ENCODE peak calls at places on chromosomes 5 and 9, in eight cellular contexts. One of them, this sample, is unnamed.

GRCh38 chr5:40505031-40505430 is 174.7 kb upstream of the PTGER4 start:
- DNase-seq in sigmoid colon: no peak
- DNase-seq in astrocyte of the cerebellum: no peak
- DNase-seq in breast epithelium: no peak
- DNase-seq in HFF-Myc: no peak
- DNase-seq in lower lobe of right lung: no peak
- DNase-seq in right cardiac atrium: no peak
- DNase-seq in astrocyte: no peak
- DNase-seq in this sample: no peak

GRCh38 chr9:14029811-14030210 is 284.1 kb downstream of the NFIB start:
- DNase-seq in HFF-Myc: no peak
- DNase-seq in sigmoid colon: no peak
- DNase-seq in right cardiac atrium: no peak
- DNase-seq in breast epithelium: no peak
- DNase-seq in lower lobe of right lung: no peak
- DNase-seq in astrocyte: no peak
- DNase-seq in astrocyte of the cerebellum: no peak
- DNase-seq in this sample: no peak

GRCh38 chr9:25453876-25454275 is 224.4 kb downstream of the TUSC1 start:
- DNase-seq in HFF-Myc: no peak
- DNase-seq in breast epithelium: no peak
- DNase-seq in astrocyte: no peak
- DNase-seq in astrocyte of the cerebellum: no peak
- DNase-seq in sigmoid colon: no peak
- DNase-seq in right cardiac atrium: no peak
- DNase-seq in lower lobe of right lung: no peak
- DNase-seq in this sample: no peak

GRCh38 chr5:38518341-38518740 is 38.1 kb downstream of the LIFR start:
- DNase-seq in HFF-Myc: no peak
- DNase-seq in right cardiac atrium: no peak
- DNase-seq in astrocyte: no peak
- DNase-seq in astrocyte of the cerebellum: no peak
- DNase-seq in lower lobe of right lung: no peak
- DNase-seq in breast epithelium: no peak
- DNase-seq in sigmoid colon: no peak
- DNase-seq in this sample: no peak

GRCh38 chr5:170534177-170534576 is 30.4 kb downstream of the KCNIP1 start:
- DNase-seq in lower lobe of right lung: no peak
- DNase-seq in right cardiac atrium: no peak
- DNase-seq in breast epithelium: no peak
- DNase-seq in HFF-Myc: no peak
- DNase-seq in sigmoid colon: peak; percentile 7
- DNase-seq in astrocyte: no peak
- DNase-seq in astrocyte of the cerebellum: no peak
- DNase-seq in this sample: no peak

GRCh38 chr9:133888048-133888778 is 103.9 kb downstream of the VAV2 start:
- DNase-seq in HFF-Myc: no peak
- DNase-seq in right cardiac atrium: no peak
- DNase-seq in breast epithelium: no peak
- DNase-seq in sigmoid colon: no peak
- DNase-seq in lower lobe of right lung: no peak
- DNase-seq in astrocyte of the cerebellum: no peak
- DNase-seq in astrocyte: no peak
- DNase-seq in this sample: no peak

GRCh38 chr9:76902395-76902794 is 3.5 kb downstream of the PRUNE2 start:
- DNase-seq in astrocyte of the cerebellum: no peak
- DNase-seq in astrocyte: no peak
- DNase-seq in breast epithelium: no peak
- DNase-seq in lower lobe of right lung: no peak
- DNase-seq in sigmoid colon: no peak
- DNase-seq in HFF-Myc: no peak
- DNase-seq in right cardiac atrium: no peak
- DNase-seq in this sample: no peak

GRCh38 chr5:129111351-129111750 is 16.8 kb downstream of the ISOC1 start:
- DNase-seq in right cardiac atrium: no peak
- DNase-seq in breast epithelium: no peak
- DNase-seq in lower lobe of right lung: no peak
- DNase-seq in astrocyte: no peak
- DNase-seq in HFF-Myc: no peak
- DNase-seq in astrocyte of the cerebellum: no peak
- DNase-seq in sigmoid colon: no peak
- DNase-seq in this sample: no peak

GRCh38 chr9:88680041-88680440 is 145.1 kb downstream of the NXNL2 start:
- DNase-seq in breast epithelium: no peak
- DNase-seq in lower lobe of right lung: no peak
- DNase-seq in HFF-Myc: no peak
- DNase-seq in astrocyte: no peak
- DNase-seq in astrocyte of the cerebellum: no peak
- DNase-seq in right cardiac atrium: no peak
- DNase-seq in sigmoid colon: no peak
- DNase-seq in this sample: peak; percentile 67

GRCh38 chr9:112810696-112811490 is 60.3 kb downstream of the SNX30 start:
- DNase-seq in astrocyte: no peak
- DNase-seq in breast epithelium: no peak
- DNase-seq in right cardiac atrium: peak; percentile 40
- DNase-seq in HFF-Myc: no peak
- DNase-seq in lower lobe of right lung: no peak
- DNase-seq in astrocyte of the cerebellum: no peak
- DNase-seq in sigmoid colon: no peak
- DNase-seq in this sample: no peak

GRCh38 chr9:100013573-100013972 is 85.2 kb downstream of the ERP44 start:
- DNase-seq in astrocyte of the cerebellum: no peak
- DNase-seq in breast epithelium: no peak
- DNase-seq in HFF-Myc: no peak
- DNase-seq in right cardiac atrium: no peak
- DNase-seq in astrocyte: no peak
- DNase-seq in lower lobe of right lung: no peak
- DNase-seq in sigmoid colon: no peak
- DNase-seq in this sample: no peak

GRCh38 chr5:142894749-142895148 is 124.6 kb downstream of the ARHGAP26 start:
- DNase-seq in right cardiac atrium: no peak
- DNase-seq in HFF-Myc: no peak
- DNase-seq in astrocyte: peak; percentile 77
- DNase-seq in breast epithelium: no peak
- DNase-seq in astrocyte of the cerebellum: peak; percentile 62
- DNase-seq in sigmoid colon: no peak
- DNase-seq in lower lobe of right lung: no peak
- DNase-seq in this sample: peak; percentile 40

GRCh38 chr5:97508864-97509263 is 325.8 kb upstream of the RIOK2 start:
- DNase-seq in sigmoid colon: no peak
- DNase-seq in breast epithelium: no peak
- DNase-seq in lower lobe of right lung: no peak
- DNase-seq in HFF-Myc: no peak
- DNase-seq in right cardiac atrium: no peak
- DNase-seq in astrocyte of the cerebellum: no peak
- DNase-seq in astrocyte: no peak
- DNase-seq in this sample: no peak

GRCh38 chr5:157447246-157447645 is 12.8 kb upstream of the NIPAL4 start:
- DNase-seq in HFF-Myc: no peak
- DNase-seq in astrocyte: no peak
- DNase-seq in right cardiac atrium: no peak
- DNase-seq in breast epithelium: no peak
- DNase-seq in lower lobe of right lung: no peak
- DNase-seq in sigmoid colon: no peak
- DNase-seq in astrocyte of the cerebellum: no peak
- DNase-seq in this sample: no peak

GRCh38 chr5:147901555-147901954 is 4.8 kb downstream of the C5orf46 start:
- DNase-seq in sigmoid colon: no peak
- DNase-seq in astrocyte of the cerebellum: peak; percentile 63
- DNase-seq in lower lobe of right lung: no peak
- DNase-seq in breast epithelium: no peak
- DNase-seq in right cardiac atrium: peak; percentile 36
- DNase-seq in HFF-Myc: no peak
- DNase-seq in astrocyte: peak; percentile 92
- DNase-seq in this sample: no peak

GRCh38 chr5:170623576-170624181 is 119.9 kb downstream of the KCNIP1 start:
- DNase-seq in lower lobe of right lung: no peak
- DNase-seq in breast epithelium: peak; percentile 44
- DNase-seq in astrocyte: no peak
- DNase-seq in right cardiac atrium: peak; percentile 71
- DNase-seq in astrocyte of the cerebellum: peak; percentile 52
- DNase-seq in HFF-Myc: no peak
- DNase-seq in sigmoid colon: peak; percentile 70
- DNase-seq in this sample: peak; percentile 31

DNA sequence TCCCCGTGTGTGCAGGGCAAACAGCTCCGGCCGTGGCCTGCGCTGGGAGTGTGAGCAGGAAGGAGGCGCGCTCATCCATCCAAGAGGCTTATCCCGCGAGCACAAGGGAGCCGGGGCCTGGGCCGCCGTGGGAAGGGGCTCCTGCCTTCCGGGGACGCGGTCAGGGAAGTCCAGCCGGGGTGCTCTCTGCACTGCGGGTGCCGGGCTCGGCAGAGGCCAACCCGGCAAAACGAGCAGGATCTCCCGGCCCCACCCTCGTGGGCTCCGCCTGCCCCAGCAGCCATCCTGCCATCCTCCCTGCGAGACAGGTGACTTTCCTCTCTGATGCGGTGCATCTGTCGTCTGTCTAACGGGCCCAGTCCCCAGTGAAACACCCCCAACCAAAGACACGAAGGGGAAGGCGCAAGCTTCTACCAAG is 244.2 kb downstream of the AUH start:
- DNase-seq in sigmoid colon: no peak
- DNase-seq in astrocyte of the cerebellum: no peak
- DNase-seq in right cardiac atrium: peak; percentile 57
- DNase-seq in lower lobe of right lung: peak; percentile 53
- DNase-seq in HFF-Myc: no peak
- DNase-seq in breast epithelium: no peak
- DNase-seq in astrocyte: no peak
- DNase-seq in this sample: no peak
- H3K4me3 ChIP-seq in sigmoid colon: peak overlapping the region; percentile 38
- H3K4me3 ChIP-seq in astrocyte of the cerebellum: no peak overlapping the region
- H3K4me3 ChIP-seq in right cardiac atrium: no peak overlapping the region
- H3K4me3 ChIP-seq in lower lobe of right lung: peak overlapping the region; percentile 42
- H3K4me3 ChIP-seq in HFF-Myc: no peak overlapping the region
- H3K4me3 ChIP-seq in breast epithelium: peak overlapping the region; percentile 54
- H3K4me3 ChIP-seq in astrocyte: no peak overlapping the region
- H3K4me3 ChIP-seq in this sample: no peak overlapping the region

GRCh38 chr5:122183795-122184185 is 54.4 kb downstream of the ZNF474 start:
- DNase-seq in sigmoid colon: no peak
- DNase-seq in right cardiac atrium: no peak
- DNase-seq in HFF-Myc: no peak
- DNase-seq in breast epithelium: no peak
- DNase-seq in astrocyte of the cerebellum: no peak
- DNase-seq in astrocyte: no peak
- DNase-seq in lower lobe of right lung: no peak
- DNase-seq in this sample: no peak
- H3K4me3 ChIP-seq in sigmoid colon: no peak overlapping the region
- H3K4me3 ChIP-seq in right cardiac atrium: no peak overlapping the region
- H3K4me3 ChIP-seq in HFF-Myc: no peak overlapping the region
- H3K4me3 ChIP-seq in breast epithelium: peak overlapping the region; percentile 26
- H3K4me3 ChIP-seq in astrocyte of the cerebellum: no peak overlapping the region
- H3K4me3 ChIP-seq in astrocyte: no peak overlapping the region
- H3K4me3 ChIP-seq in lower lobe of right lung: no peak overlapping the region
- H3K4me3 ChIP-seq in this sample: no peak overlapping the region

DNA sequence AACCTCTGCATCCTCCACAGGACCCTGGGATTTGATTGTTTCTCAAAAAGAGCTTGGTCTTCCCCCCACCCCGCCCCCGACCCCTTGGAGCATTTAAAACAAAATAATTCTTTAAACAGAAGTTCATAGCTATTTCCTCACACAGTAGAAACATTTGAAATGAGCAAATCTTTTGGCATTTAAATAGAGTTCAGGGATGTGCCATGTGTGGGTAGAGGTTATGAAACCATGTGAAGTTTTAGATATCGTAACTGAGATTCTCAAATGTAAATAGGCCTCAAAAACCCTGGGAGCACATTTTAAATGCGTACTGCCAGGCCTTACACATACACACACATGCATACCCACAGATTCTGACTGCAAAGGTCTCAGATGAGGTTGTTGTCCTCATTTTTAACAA is 66.5 kb downstream of the EPB41L4B start:
- DNase-seq in right cardiac atrium: no peak
- DNase-seq in astrocyte: peak; percentile 71
- DNase-seq in astrocyte of the cerebellum: no peak
- DNase-seq in breast epithelium: no peak
- DNase-seq in HFF-Myc: no peak
- DNase-seq in lower lobe of right lung: no peak
- DNase-seq in sigmoid colon: no peak
- DNase-seq in this sample: peak; percentile 58
- H3K4me3 ChIP-seq in right cardiac atrium: no peak overlapping the region
- H3K4me3 ChIP-seq in astrocyte: no peak overlapping the region
- H3K4me3 ChIP-seq in astrocyte of the cerebellum: no peak overlapping the region
- H3K4me3 ChIP-seq in breast epithelium: no peak overlapping the region
- H3K4me3 ChIP-seq in HFF-Myc: no peak overlapping the region
- H3K4me3 ChIP-seq in lower lobe of right lung: no peak overlapping the region
- H3K4me3 ChIP-seq in sigmoid colon: no peak overlapping the region
- H3K4me3 ChIP-seq in this sample: no peak overlapping the region

GRCh38 chr9:127423934-127424668 is at the start of gene ZNF79:
- DNase-seq in astrocyte: peak; percentile 81
- DNase-seq in sigmoid colon: peak; percentile 97
- DNase-seq in astrocyte of the cerebellum: peak; percentile 76
- DNase-seq in breast epithelium: peak; percentile 95
- DNase-seq in HFF-Myc: peak; percentile 77
- DNase-seq in right cardiac atrium: peak; percentile 98
- DNase-seq in lower lobe of right lung: peak; percentile 96
- DNase-seq in this sample: peak; percentile 75

GRCh38 chr9:127422133-127422782 is 1.9 kb upstream of the ZNF79 start:
- DNase-seq in sigmoid colon: no peak
- DNase-seq in right cardiac atrium: no peak
- DNase-seq in breast epithelium: no peak
- DNase-seq in HFF-Myc: no peak
- DNase-seq in astrocyte: no peak
- DNase-seq in lower lobe of right lung: no peak
- DNase-seq in astrocyte of the cerebellum: no peak
- DNase-seq in this sample: no peak

GRCh38 chr9:127423591-127423933 is 620 bp upstream of the ZNF79 start:
- DNase-seq in astrocyte: no peak
- DNase-seq in astrocyte of the cerebellum: no peak
- DNase-seq in right cardiac atrium: no peak
- DNase-seq in breast epithelium: no peak
- DNase-seq in sigmoid colon: no peak
- DNase-seq in HFF-Myc: no peak
- DNase-seq in lower lobe of right lung: no peak
- DNase-seq in this sample: no peak

GRCh38 chr9:127421057-127421456 is 3.1 kb upstream of the ZNF79 start:
- DNase-seq in breast epithelium: no peak
- DNase-seq in lower lobe of right lung: no peak
- DNase-seq in HFF-Myc: no peak
- DNase-seq in astrocyte: no peak
- DNase-seq in sigmoid colon: no peak
- DNase-seq in right cardiac atrium: no peak
- DNase-seq in astrocyte of the cerebellum: no peak
- DNase-seq in this sample: no peak

GRCh38 chr9:127422787-127423186 is 1.4 kb upstream of the ZNF79 start:
- DNase-seq in astrocyte: no peak
- DNase-seq in sigmoid colon: no peak
- DNase-seq in astrocyte of the cerebellum: no peak
- DNase-seq in lower lobe of right lung: no peak
- DNase-seq in breast epithelium: no peak
- DNase-seq in right cardiac atrium: no peak
- DNase-seq in HFF-Myc: no peak
- DNase-seq in this sample: no peak
- H3K4me3 ChIP-seq in astrocyte: peak overlapping the region; percentile 89
- H3K4me3 ChIP-seq in sigmoid colon: peak overlapping the region; percentile 80
- H3K4me3 ChIP-seq in astrocyte of the cerebellum: peak overlapping the region; percentile 90
- H3K4me3 ChIP-seq in lower lobe of right lung: peak overlapping the region; percentile 98
- H3K4me3 ChIP-seq in breast epithelium: peak overlapping the region; percentile 87
- H3K4me3 ChIP-seq in right cardiac atrium: peak overlapping the region; percentile 76
- H3K4me3 ChIP-seq in HFF-Myc: peak overlapping the region; percentile 94
- H3K4me3 ChIP-seq in this sample: peak overlapping the region; percentile 95

GRCh38 chr9:129491486-129491855 is 129.4 kb downstream of the C9orf50 start:
- DNase-seq in right cardiac atrium: peak; percentile 88
- DNase-seq in astrocyte: no peak
- DNase-seq in astrocyte of the cerebellum: no peak
- DNase-seq in lower lobe of right lung: peak; percentile 83
- DNase-seq in sigmoid colon: peak; percentile 93
- DNase-seq in breast epithelium: no peak
- DNase-seq in HFF-Myc: no peak
- DNase-seq in this sample: no peak
- H3K4me3 ChIP-seq in right cardiac atrium: no peak overlapping the region
- H3K4me3 ChIP-seq in astrocyte: no peak overlapping the region
- H3K4me3 ChIP-seq in astrocyte of the cerebellum: no peak overlapping the region
- H3K4me3 ChIP-seq in lower lobe of right lung: peak overlapping the region; percentile 69
- H3K4me3 ChIP-seq in sigmoid colon: peak overlapping the region; percentile 58
- H3K4me3 ChIP-seq in breast epithelium: peak overlapping the region; percentile 70
- H3K4me3 ChIP-seq in HFF-Myc: no peak overlapping the region
- H3K4me3 ChIP-seq in this sample: no peak overlapping the region